ENCODE peak calls at places on chromosome 10, in six cellular contexts. O, D, I, H, M and U are unnamed samples.

GRCh38 chr10:77609781-77610272 is 27.8 kb downstream of the KCNMA1 start:
- DNase-seq in O (no peak), D (peak), I (no peak), H (peak), M (peak), U (no peak)

GRCh38 chr10:26781797-26782196 is 79.0 kb downstream of the ABI1 start:
- DNase-seq in O (no peak), D (no peak), I (no peak), H (no peak), M (no peak), U (no peak)

GRCh38 chr10:124605001-124605370 is 139.2 kb downstream of the FAM53B start:
- DNase-seq in O (no peak), D (no peak), I (no peak), H (no peak), M (no peak), U (no peak)

GRCh38 chr10:82136103-82136502 is 261.1 kb downstream of the NRG3 start:
- DNase-seq in O (no peak), D (no peak), I (no peak), H (no peak), M (no peak), U (no peak)

GRCh38 chr10:70148516-70148915 is 2.0 kb upstream of the TYSND1 start:
- DNase-seq in O (no peak), D (no peak), I (no peak), H (no peak), M (no peak), U (no peak)

GRCh38 chr10:60461688-60462087 is 72.0 kb upstream of the ANK3 start:
- DNase-seq in O (no peak), D (no peak), I (no peak), H (no peak), M (no peak), U (no peak)

GRCh38 chr10:68924593-68924992 is 23.5 kb downstream of the DDX50 start:
- DNase-seq in O (no peak), D (peak), I (no peak), H (no peak), M (peak), U (no peak)

GRCh38 chr10:118792501-118792900 is 37.7 kb upstream of the CACUL1 start:
- DNase-seq in O (no peak), D (peak), I (no peak), H (no peak), M (no peak), U (no peak)

GRCh38 chr10:6716521-6716920 is 136.4 kb upstream of the PRKCQ start:
- DNase-seq in O (no peak), D (no peak), I (no peak), H (no peak), M (no peak), U (no peak)

GRCh38 chr10:73529089-73529832 is 33.4 kb upstream of the PPP3CB start:
- DNase-seq in O (peak), D (peak), I (no peak), H (peak), M (peak), U (peak)

GRCh38 chr10:14382022-14382421 is 51.3 kb upstream of the FRMD4A start:
- DNase-seq in O (no peak), D (peak), I (no peak), H (peak), M (peak), U (peak)

GRCh38 chr10:119116326-119116951 is 12.5 kb downstream of the DENND10 start:
- DNase-seq in O (no peak), D (peak), I (no peak), H (no peak), M (peak), U (no peak)

GRCh38 chr10:69662173-69662685 is 32.2 kb downstream of the FAM241B start:
- DNase-seq in O (no peak), D (no peak), I (no peak), H (no peak), M (no peak), U (no peak)

GRCh38 chr10:62231371-62231770 is 37.3 kb downstream of the RTKN2 start:
- DNase-seq in O (peak), D (peak), I (no peak), H (no peak), M (peak), U (no peak)

GRCh38 chr10:43684198-43684559 is 35.5 kb upstream of the ZNF32 start:
- DNase-seq in O (no peak), D (no peak), I (no peak), H (no peak), M (no peak), U (no peak)

DNA sequence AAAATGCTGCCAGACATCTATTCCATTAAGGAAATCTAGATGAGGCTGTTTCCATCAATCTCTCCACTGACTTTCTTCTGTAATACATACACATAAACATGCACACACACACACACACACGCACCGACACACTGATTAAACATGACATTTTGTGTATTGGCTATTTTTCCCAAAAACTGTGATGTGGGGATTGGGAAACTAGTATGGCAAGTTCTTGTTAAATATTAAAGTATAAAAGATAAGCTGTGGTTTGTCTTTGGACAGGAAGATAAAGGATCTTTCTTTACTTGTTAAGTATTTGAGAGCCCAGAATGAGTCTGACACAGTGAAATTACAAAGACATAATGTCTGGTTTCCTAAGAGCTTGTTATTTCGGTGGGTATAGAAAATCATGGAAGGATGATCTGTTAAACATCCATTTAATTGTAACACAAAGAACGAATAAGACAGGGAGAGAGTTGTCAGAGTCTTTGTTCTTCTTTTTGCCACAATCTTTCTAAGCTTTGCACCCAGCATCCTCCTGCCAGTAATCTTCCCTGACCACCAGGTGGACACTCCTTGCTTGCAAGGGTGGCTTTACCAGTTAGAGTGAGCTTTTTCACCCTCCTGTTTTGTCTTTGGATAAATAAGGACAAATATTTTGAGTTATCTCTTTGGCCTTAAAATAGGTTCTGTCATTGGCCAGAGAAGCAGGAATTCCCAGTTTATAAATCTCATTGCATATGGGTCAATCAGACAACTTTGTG is 177.2 kb upstream of the TMEM72 start:
- DNase-seq in O (no peak), D (no peak), I (no peak), H (peak), M (no peak), U (no peak)
- TF ChIP-seq CTCF in O (no peak), D (peak), I (no peak), H (peak), M (peak), U (no peak)

DNA sequence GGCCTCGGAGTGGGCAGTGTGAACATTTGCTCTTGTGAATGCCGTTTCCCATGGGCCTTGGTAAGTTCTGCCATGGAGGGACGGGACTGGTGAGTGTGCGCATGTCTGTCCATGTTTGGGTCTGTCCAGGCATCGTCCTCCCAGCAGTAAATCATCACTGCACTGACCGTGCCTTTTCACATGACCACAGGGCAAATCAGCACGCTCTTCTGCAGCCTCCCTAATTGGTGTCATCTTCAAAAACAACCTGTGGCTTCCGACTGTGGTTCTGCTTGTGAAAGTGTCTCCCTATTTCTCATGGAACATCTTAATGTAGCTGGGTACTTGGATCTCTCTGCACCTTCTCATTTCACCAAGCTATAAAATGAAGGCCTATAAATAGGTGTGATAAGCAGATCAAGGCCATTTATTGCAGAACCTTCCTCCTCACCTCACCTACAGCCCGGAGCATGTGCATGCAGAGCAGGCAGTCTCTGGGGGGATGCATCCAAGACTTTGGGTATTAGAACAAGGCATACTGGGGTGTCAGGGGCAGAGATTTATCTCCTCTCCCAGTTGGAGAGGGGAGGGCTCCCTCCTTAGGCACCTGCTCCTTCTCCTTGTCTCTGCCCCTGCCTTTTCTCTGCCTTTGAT is 77.4 kb downstream of the RBM20 start:
- DNase-seq in O (no peak), D (no peak), I (no peak), H (no peak), M (no peak), U (no peak)
- TF ChIP-seq CTCF in O (no peak), D (no peak), I (no peak), H (no peak), M (no peak), U (no peak)

GRCh38 chr10:74826142-74827044 is at the start of gene KAT6B:
- DNase-seq in O (peak), D (peak), I (peak), H (peak), M (peak), U (peak)
- TF ChIP-seq CTCF in O (no peak), D (no peak), I (peak), H (peak), M (no peak), U (peak)

GRCh38 chr10:102599565-102600327 is 44.5 kb upstream of the TRIM8 start:
- DNase-seq in O (no peak), D (peak), I (no peak), H (no peak), M (peak), U (no peak)
- TF ChIP-seq CTCF in O (no peak), D (no peak), I (no peak), H (no peak), M (no peak), U (no peak)

DNA sequence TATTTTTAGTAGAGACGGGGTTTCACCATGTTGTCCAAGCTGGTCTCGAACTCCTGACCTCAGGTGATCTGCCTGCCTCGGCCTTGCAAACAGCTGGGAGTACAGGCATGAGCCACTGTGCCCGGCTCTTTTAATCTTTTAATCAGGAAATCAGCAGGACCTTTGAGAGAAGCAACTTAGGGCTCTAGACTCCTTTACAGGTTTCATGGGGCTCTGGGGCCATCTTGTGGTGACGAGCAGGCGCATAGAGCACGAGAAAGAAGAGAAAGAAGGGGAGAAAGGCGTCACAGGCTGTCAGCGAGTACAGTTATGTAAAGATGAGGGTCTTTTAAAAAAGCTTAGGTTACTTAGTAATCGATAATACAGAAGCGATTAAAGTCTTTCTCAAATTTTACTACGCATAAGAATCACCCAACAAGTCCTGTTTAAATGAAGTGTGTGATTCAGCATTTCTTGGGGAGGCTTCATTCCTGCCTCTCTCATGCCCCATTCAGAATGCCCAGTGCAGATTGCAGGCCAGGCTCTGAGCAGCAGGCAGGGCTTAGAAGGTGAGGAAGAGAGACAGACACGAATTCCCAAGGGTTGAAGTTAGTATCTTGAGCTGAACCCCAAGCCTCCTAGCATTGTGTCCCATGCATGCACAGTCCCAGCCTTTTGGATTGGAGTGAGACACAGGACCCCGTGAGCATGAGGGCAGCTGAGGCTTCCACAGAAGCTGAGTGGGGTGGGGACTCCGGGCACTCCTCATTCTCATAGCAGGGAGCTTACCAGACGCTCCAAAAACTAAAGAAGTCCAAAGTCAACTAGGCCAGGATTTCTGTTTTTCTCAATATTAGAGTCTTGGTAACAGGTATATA is 23.6 kb upstream of the PFKP start:
- DNase-seq in O (peak), D (peak), I (peak), H (peak), M (peak), U (peak)
- TF ChIP-seq CTCF in O (peak), D (peak), I (peak), H (peak), M (peak), U (peak)

GRCh38 chr10:97849101-97849490 is 547 bp upstream of the GOLGA7B start:
- DNase-seq in O (no peak), D (no peak), I (no peak), H (no peak), M (no peak), U (peak)
- TF ChIP-seq CTCF in O (no peak), D (no peak), I (no peak), H (no peak), M (no peak), U (no peak)

GRCh38 chr10:28331821-28332220 is 29.0 kb upstream of the MPP7 start:
- DNase-seq in O (no peak), D (peak), I (no peak), H (no peak), M (peak), U (no peak)

GRCh38 chr10:28332699-28333098 is 29.8 kb upstream of the MPP7 start:
- DNase-seq in O (no peak), D (no peak), I (no peak), H (no peak), M (no peak), U (no peak)

GRCh38 chr10:28328346-28328745 is 25.5 kb upstream of the MPP7 start:
- DNase-seq in O (no peak), D (no peak), I (no peak), H (no peak), M (no peak), U (no peak)

GRCh38 chr10:28326516-28327493 is 23.9 kb upstream of the MPP7 start:
- DNase-seq in O (no peak), D (peak), I (peak), H (no peak), M (peak), U (no peak)

DNA sequence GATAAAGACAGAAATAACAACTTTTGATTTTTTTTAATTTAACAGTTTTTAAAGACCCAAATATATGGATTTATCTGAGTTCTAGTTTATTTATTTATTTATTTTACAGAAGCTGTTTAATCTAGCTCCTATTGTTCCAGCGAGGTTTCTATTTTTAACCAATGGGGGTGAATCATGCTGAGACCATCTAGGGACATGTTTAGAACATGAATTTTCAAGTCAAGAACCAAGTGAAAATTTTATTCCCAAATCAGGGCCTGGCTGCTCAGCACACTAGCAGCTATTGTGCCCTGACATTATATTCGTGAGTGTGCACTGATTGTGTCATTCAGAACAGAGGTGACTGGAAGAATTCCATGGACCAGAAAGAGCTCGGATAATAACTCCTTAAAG is 24.6 kb upstream of the MPP7 start:
- DNase-seq in O (no peak), D (peak), I (no peak), H (no peak), M (peak), U (no peak)
- TF ChIP-seq CTCF in O (no peak), D (no peak), I (no peak), H (no peak), M (no peak), U (no peak)